ENCODE peak calls at places on chromosome 2, in five cellular contexts. One of them, this sample, is unnamed.
A peak's percentile ranks its signal among the peaks of the same experiment; 100 is the strongest.

GRCh38 chr2:110143982-110144381 is 28.4 kb upstream of the MALL start:
- DNase-seq in neural crest cell: no peak
- DNase-seq in NCI-H2171 treated with DMSO at 0.1 percent for 48 hours: no peak
- DNase-seq in SW480: no peak
- DNase-seq in G401: no peak
- DNase-seq in this sample: no peak

GRCh38 chr2:54574107-54574859 is 118.2 kb downstream of the SPTBN1 start:
- DNase-seq in neural crest cell: no peak
- DNase-seq in NCI-H2171 treated with DMSO at 0.1 percent for 48 hours: no peak
- DNase-seq in SW480: peak; percentile 76
- DNase-seq in G401: no peak
- DNase-seq in this sample: peak; percentile 85

GRCh38 chr2:176056411-176056810 is 27.4 kb downstream of the EVX2 start:
- DNase-seq in neural crest cell: no peak
- DNase-seq in NCI-H2171 treated with DMSO at 0.1 percent for 48 hours: peak; percentile 88
- DNase-seq in SW480: no peak
- DNase-seq in G401: no peak
- DNase-seq in this sample: peak; percentile 33

GRCh38 chr2:60463249-60463648 is 90.2 kb downstream of the BCL11A start:
- DNase-seq in neural crest cell: no peak
- DNase-seq in NCI-H2171 treated with DMSO at 0.1 percent for 48 hours: peak; percentile 4
- DNase-seq in SW480: no peak
- DNase-seq in G401: peak; percentile 6
- DNase-seq in this sample: peak; percentile 61

GRCh38 chr2:79180092-79180491 is 20.5 kb upstream of the REG3A start:
- DNase-seq in neural crest cell: no peak
- DNase-seq in NCI-H2171 treated with DMSO at 0.1 percent for 48 hours: no peak
- DNase-seq in SW480: peak; percentile 46
- DNase-seq in G401: no peak
- DNase-seq in this sample: no peak

GRCh38 chr2:217085543-217085942 is 225.7 kb upstream of the TNP1 start:
- DNase-seq in neural crest cell: no peak
- DNase-seq in NCI-H2171 treated with DMSO at 0.1 percent for 48 hours: no peak
- DNase-seq in SW480: no peak
- DNase-seq in G401: no peak
- DNase-seq in this sample: no peak

GRCh38 chr2:100418563-100418962 is 1.1 kb upstream of the CHST10 start:
- DNase-seq in neural crest cell: no peak
- DNase-seq in NCI-H2171 treated with DMSO at 0.1 percent for 48 hours: no peak
- DNase-seq in SW480: no peak
- DNase-seq in G401: no peak
- DNase-seq in this sample: peak; percentile 32

GRCh38 chr2:25290811-25291510 is 50.8 kb downstream of the DNMT3A start:
- DNase-seq in neural crest cell: no peak
- DNase-seq in NCI-H2171 treated with DMSO at 0.1 percent for 48 hours: no peak
- DNase-seq in SW480: no peak
- DNase-seq in G401: no peak
- DNase-seq in this sample: no peak

GRCh38 chr2:223829128-223829527 is 8.3 kb downstream of the AP1S3 start:
- DNase-seq in neural crest cell: no peak
- DNase-seq in NCI-H2171 treated with DMSO at 0.1 percent for 48 hours: no peak
- DNase-seq in SW480: no peak
- DNase-seq in G401: no peak
- DNase-seq in this sample: no peak

GRCh38 chr2:240556553-240557100 is 1.2 kb downstream of the ANKMY1 start:
- DNase-seq in neural crest cell: no peak
- DNase-seq in NCI-H2171 treated with DMSO at 0.1 percent for 48 hours: peak; percentile 1
- DNase-seq in SW480: no peak
- DNase-seq in G401: no peak
- DNase-seq in this sample: peak; percentile 41

GRCh38 chr2:47644351-47644750 is 138.6 kb upstream of the MSH6 start:
- DNase-seq in neural crest cell: no peak
- DNase-seq in NCI-H2171 treated with DMSO at 0.1 percent for 48 hours: no peak
- DNase-seq in SW480: no peak
- DNase-seq in G401: no peak
- DNase-seq in this sample: no peak

GRCh38 chr2:95077521-95077807 is 44.1 kb downstream of the MRPS5 start:
- DNase-seq in neural crest cell: no peak
- DNase-seq in NCI-H2171 treated with DMSO at 0.1 percent for 48 hours: no peak
- DNase-seq in SW480: peak; percentile 30
- DNase-seq in G401: no peak
- DNase-seq in this sample: peak; percentile 2

GRCh38 chr2:240143801-240144648 is 3.6 kb upstream of the OTOS start:
- DNase-seq in neural crest cell: peak; percentile 92
- DNase-seq in NCI-H2171 treated with DMSO at 0.1 percent for 48 hours: peak; percentile 35
- DNase-seq in SW480: peak; percentile 31
- DNase-seq in G401: peak; percentile 72
- DNase-seq in this sample: peak; percentile 76

GRCh38 chr2:106990307-106990706 is 104.3 kb upstream of the ST6GAL2 start:
- DNase-seq in neural crest cell: no peak
- DNase-seq in NCI-H2171 treated with DMSO at 0.1 percent for 48 hours: peak; percentile 86
- DNase-seq in SW480: peak; percentile 97
- DNase-seq in G401: peak; percentile 13
- DNase-seq in this sample: no peak

This sample was measured in hepatocyte.